ENCODE peak calls at places on chromosomes 5 and 9, in five cellular contexts. O is sigmoid colon, A is MM.1S, H is psoas muscle, U is vagina. D is an unnamed sample.

GRCh38 chr9:19464061-19464763 is 55.4 kb downstream of the ACER2 start:
- DNase-seq in O (no peak), A (no peak), H (no peak), U (no peak), D (no peak)

GRCh38 chr9:131736440-131736839 is 3.4 kb downstream of the RAPGEF1 start:
- DNase-seq in O (no peak), A (no peak), H (no peak), U (no peak), D (no peak)

GRCh38 chr5:59107692-59108091 is 524.8 kb downstream of the RAB3C start:
- DNase-seq in O (no peak), A (no peak), H (no peak), U (no peak), D (no peak)

GRCh38 chr5:179287631-179288030 is 57.6 kb downstream of the ADAMTS2 start:
- DNase-seq in O (peak; percentile 63), A (no peak), H (peak; percentile 10), U (no peak), D (no peak)

GRCh38 chr9:77575785-77576184 is 72.3 kb downstream of the GNA14 start:
- DNase-seq in O (no peak), A (peak; percentile 47), H (no peak), U (no peak), D (no peak)

GRCh38 chr9:96327694-96328352 is 25.8 kb upstream of the HSD17B3 start:
- DNase-seq in O (no peak), A (peak; percentile 42), H (no peak), U (no peak), D (no peak)

GRCh38 chr5:138724470-138725146 is 28.6 kb upstream of the CTNNA1 start:
- DNase-seq in O (peak; percentile 81), A (no peak), H (peak; percentile 35), U (no peak), D (no peak)

GRCh38 chr5:107501965-107502691 is 168.6 kb downstream of the EFNA5 start:
- DNase-seq in O (no peak), A (no peak), H (no peak), U (no peak), D (no peak)

GRCh38 chr9:83432104-83432627 is 106.0 kb downstream of the FRMD3 start:
- DNase-seq in O (peak; percentile 79), A (no peak), H (peak; percentile 66), U (no peak), D (no peak)

GRCh38 chr9:15401266-15401665 is 21.4 kb upstream of the SNAPC3 start:
- DNase-seq in O (no peak), A (no peak), H (no peak), U (no peak), D (no peak)

GRCh38 chr9:90002299-90003045 is 397.7 kb downstream of the GADD45G start:
- DNase-seq in O (no peak), A (no peak), H (no peak), U (no peak), D (no peak)

GRCh38 chr5:32446660-32447059 is 2.1 kb upstream of the ZFR start:
- DNase-seq in O (no peak), A (no peak), H (no peak), U (no peak), D (peak; percentile 18)

GRCh38 chr9:108041551-108041950 is 552.0 kb upstream of the KLF4 start:
- DNase-seq in O (no peak), A (no peak), H (no peak), U (peak; percentile 83), D (no peak)

GRCh38 chr5:35963381-35963843 is 25.0 kb upstream of the CAPSL start:
- DNase-seq in O (no peak), A (peak; percentile 14), H (no peak), U (no peak), D (no peak)

GRCh38 chr9:5718296-5719032 is 89.6 kb downstream of the RIC1 start:
- DNase-seq in O (no peak), A (no peak), H (no peak), U (no peak), D (no peak)

GRCh38 chr5:11790201-11790600 is 114.0 kb downstream of the CTNND2 start:
- DNase-seq in O (no peak), A (no peak), H (no peak), U (no peak), D (no peak)

GRCh38 chr9:70263421-70263820 is 4.6 kb downstream of the SMC5 start:
- DNase-seq in O (no peak), A (no peak), H (no peak), U (no peak), D (no peak)

GRCh38 chr9:91151741-91152095 is 210.0 kb downstream of the AUH start:
- DNase-seq in O (no peak), A (no peak), H (no peak), U (no peak), D (no peak)

GRCh38 chr5:17105744-17106450 is 111.5 kb upstream of the BASP1 start:
- DNase-seq in O (no peak), A (no peak), H (no peak), U (no peak), D (no peak)

GRCh38 chr5:118115791-118116190 is 872.6 kb downstream of the DTWD2 start:
- DNase-seq in O (no peak), A (no peak), H (no peak), U (no peak), D (no peak)

GRCh38 chr5:112772095-112772494 is 34.4 kb downstream of the APC start:
- DNase-seq in O (no peak), A (no peak), H (no peak), U (no peak), D (no peak)

GRCh38 chr9:120362446-120362845 is 217.5 kb downstream of the CDK5RAP2 start:
- DNase-seq in O (no peak), A (no peak), H (no peak), U (peak; percentile 13), D (no peak)

GRCh38 chr9:34675048-34675714 is 12.7 kb upstream of the CCL27 start:
- DNase-seq in O (no peak), A (peak; percentile 67), H (peak; percentile 50), U (no peak), D (no peak)

GRCh38 chr9:18668944-18669343 is 195.0 kb downstream of the ADAMTSL1 start:
- DNase-seq in O (no peak), A (no peak), H (no peak), U (no peak), D (no peak)

GRCh38 chr9:134442087-134442470 is 115.8 kb downstream of the RXRA start:
- DNase-seq in O (no peak), A (no peak), H (no peak), U (no peak), D (no peak)

GRCh38 chr5:34598177-34598794 is 57.8 kb upstream of the RAI14 start:
- DNase-seq in O (no peak), A (no peak), H (no peak), U (no peak), D (no peak)

GRCh38 chr5:143402464-143403356 is 776 bp downstream of the NR3C1 start:
- DNase-seq in O (peak; percentile 85), A (peak; percentile 70), H (peak; percentile 75), U (no peak), D (peak; percentile 76)

GRCh38 chr5:132489051-132489770 is 1.4 kb downstream of the IRF1 start:
- DNase-seq in O (peak; percentile 60), A (no peak), H (no peak), U (peak; percentile 86), D (no peak)

GRCh38 chr9:77003366-77003765 is 16.1 kb upstream of the FOXB2 start:
- DNase-seq in O (no peak), A (no peak), H (no peak), U (no peak), D (no peak)

GRCh38 chr5:137735531-137736284 is at the start of gene KLHL3:
- DNase-seq in O (no peak), A (peak; percentile 74), H (no peak), U (no peak), D (peak; percentile 63)

GRCh38 chr9:106220415-106220814 is 526.1 kb downstream of the TMEM38B start:
- DNase-seq in O (no peak), A (no peak), H (no peak), U (no peak), D (no peak)

GRCh38 chr9:106218854-106219253 is 524.5 kb downstream of the TMEM38B start:
- DNase-seq in O (no peak), A (peak; percentile 30), H (no peak), U (no peak), D (peak; percentile 18)

DNA sequence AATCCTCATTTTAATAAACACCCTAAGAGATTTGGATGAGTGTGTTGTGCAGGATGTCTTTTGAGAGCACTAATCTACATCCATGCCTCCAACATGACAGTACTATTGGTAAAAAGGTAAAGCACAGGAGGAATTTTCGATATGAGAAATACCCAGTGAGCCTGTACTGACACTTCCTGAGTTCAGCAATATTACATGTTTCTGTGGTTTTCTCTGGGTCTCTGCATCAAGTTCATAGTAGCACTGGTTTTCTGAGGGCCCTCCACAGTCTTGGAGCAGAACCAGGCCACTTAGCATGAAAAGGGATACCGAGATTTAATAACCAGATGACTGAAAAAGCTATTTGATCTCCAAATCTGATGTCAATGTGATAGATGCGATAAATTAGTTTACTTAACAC is 524.1 kb downstream of the TMEM38B start:
- DNase-seq in O (no peak), A (peak; percentile 36), H (no peak), U (no peak), D (peak; percentile 29)
- TF ChIP-seq CTCF in O (no peak), A (no peak), H (no peak), U (no peak), D (no peak)

GRCh38 chr5:69374911-69375446 is 5.4 kb downstream of the RAD17 start:
- DNase-seq in O (no peak), A (peak; percentile 66), H (no peak), U (no peak), D (peak; percentile 79)

GRCh38 chr5:69372394-69372793 is 2.8 kb downstream of the RAD17 start:
- DNase-seq in O (no peak), A (no peak), H (no peak), U (no peak), D (no peak)

GRCh38 chr5:69378376-69378775 is 8.8 kb downstream of the RAD17 start:
- DNase-seq in O (no peak), A (no peak), H (no peak), U (no peak), D (no peak)
- H3K36me3 ChIP-seq in O (peaks cover 80% of the 10 kb centered on the region), A (peaks cover 3% of the 10 kb centered on the region), H (peaks cover 90% of the 10 kb centered on the region), U (peaks cover 28% of the 10 kb centered on the region), D (peaks cover 7% of the 10 kb centered on the region)

DNA sequence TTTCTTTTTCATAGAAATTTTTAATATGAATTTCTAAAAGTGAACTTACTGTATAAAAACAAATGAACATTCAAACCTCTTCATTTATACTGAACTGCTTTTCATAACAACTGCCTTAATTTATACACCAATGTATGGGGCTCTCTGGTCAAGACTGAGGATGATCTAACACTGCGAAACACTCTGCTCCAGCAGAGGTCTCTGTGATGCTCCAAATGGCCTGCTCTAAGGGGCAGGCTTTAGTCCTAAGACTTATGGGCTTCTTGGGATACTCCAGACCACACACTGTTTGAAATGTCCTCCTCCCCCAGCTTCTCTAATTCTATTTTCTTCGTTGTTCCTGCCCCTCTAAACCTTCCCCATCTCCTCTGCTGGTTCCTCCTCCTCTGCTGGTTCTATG is 58.5 kb downstream of the LIFR start:
- DNase-seq in O (no peak), A (no peak), H (no peak), U (no peak), D (no peak)
- TF ChIP-seq CTCF in O (no peak), A (peak; percentile 3), H (peak; percentile 26), U (no peak), D (no peak)

DNA sequence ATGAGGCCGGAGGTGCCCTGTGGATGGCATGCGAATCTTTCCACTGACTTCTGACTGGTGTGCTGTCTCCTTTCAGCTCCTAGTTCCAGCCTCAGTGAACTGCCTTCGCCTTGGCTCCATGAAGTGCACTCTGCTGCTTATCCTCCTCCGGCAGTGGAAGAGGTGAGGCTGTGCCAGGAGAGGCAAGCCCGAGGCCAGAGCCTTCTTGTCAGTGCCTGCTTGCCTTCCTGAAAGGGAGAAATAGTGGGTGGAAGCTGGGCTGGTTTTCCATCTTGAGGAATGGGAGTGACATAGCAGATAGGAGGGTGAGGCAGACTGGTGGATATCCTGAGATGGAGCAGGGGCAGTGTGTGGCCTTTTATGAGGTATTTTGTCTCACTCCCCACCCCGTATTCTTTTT is 29.7 kb downstream of the SH3GLB2 start:
- DNase-seq in O (no peak), A (no peak), H (no peak), U (no peak), D (no peak)
- H3K36me3 ChIP-seq in O (peaks cover 100% of the 10 kb centered on the region), A (peaks cover 18% of the 10 kb centered on the region), H (peaks cover 100% of the 10 kb centered on the region), U (peaks cover 99% of the 10 kb centered on the region), D (peaks cover 61% of the 10 kb centered on the region)

D was measured in GM06990.